ENCODE peak calls at places on chromosome 12, in seven cellular contexts. L is A549, M is PC-9, V is BJ, E is neural progenitor cell, D is choroid plexus epithelial cell, P is AG10803. J is an unnamed sample.
A peak's percentile ranks its signal among the peaks of the same experiment; 100 is the strongest.

GRCh38 chr12:72053604-72054003 is 115.0 kb downstream of the TPH2 start:
- DNase-seq in L (no peak), M (no peak), V (no peak), E (no peak), D (no peak), P (no peak), J (peak; percentile 3)

GRCh38 chr12:58750484-58750883 is 169.8 kb downstream of the LRIG3 start:
- DNase-seq in L (peak; percentile 67), M (no peak), V (peak; percentile 88), E (no peak), D (peak; percentile 87), P (peak; percentile 98), J (peak; percentile 89)

GRCh38 chr12:40031965-40032364 is 73.9 kb downstream of the SLC2A13 start:
- DNase-seq in L (no peak), M (no peak), V (no peak), E (peak; percentile 8), D (peak; percentile 21), P (no peak), J (no peak)

GRCh38 chr12:104459556-104459909 is 2.8 kb downstream of the CHST11 start:
- DNase-seq in L (no peak), M (no peak), V (no peak), E (no peak), D (no peak), P (no peak), J (no peak)

GRCh38 chr12:120438495-120439198 is 734 bp downstream of the COX6A1 start:
- DNase-seq in L (no peak), M (no peak), V (no peak), E (no peak), D (no peak), P (no peak), J (no peak)

GRCh38 chr12:101795786-101796185 is 35.0 kb downstream of the GNPTAB start:
- DNase-seq in L (no peak), M (no peak), V (no peak), E (no peak), D (no peak), P (no peak), J (no peak)

GRCh38 chr12:62190921-62191746 is 69.1 kb upstream of the USP15 start:
- DNase-seq in L (no peak), M (no peak), V (no peak), E (peak; percentile 57), D (no peak), P (no peak), J (no peak)

GRCh38 chr12:6370994-6371754 is 4.2 kb downstream of the SCNN1A start:
- DNase-seq in L (peak; percentile 99), M (peak; percentile 99), V (no peak), E (peak; percentile 81), D (peak; percentile 79), P (no peak), J (peak; percentile 45)

GRCh38 chr12:116384629-116385485 is 107.4 kb upstream of the MED13L start:
- DNase-seq in L (peak; percentile 42), M (peak; percentile 51), V (no peak), E (no peak), D (peak; percentile 43), P (peak; percentile 63), J (peak; percentile 68)

GRCh38 chr12:12441891-12442461 is 85.1 kb downstream of the BORCS5 start:
- DNase-seq in L (no peak), M (no peak), V (no peak), E (no peak), D (peak; percentile 38), P (no peak), J (peak; percentile 50)

GRCh38 chr12:125395583-125396215 is 330.5 kb downstream of the AACS start:
- DNase-seq in L (peak; percentile 6), M (no peak), V (no peak), E (no peak), D (no peak), P (no peak), J (no peak)

GRCh38 chr12:88417531-88417930 is 162.7 kb downstream of the KITLG start:
- DNase-seq in L (no peak), M (no peak), V (no peak), E (no peak), D (no peak), P (no peak), J (no peak)

GRCh38 chr12:78898416-78898815 is 33.8 kb downstream of the SYT1 start:
- DNase-seq in L (no peak), M (no peak), V (no peak), E (peak; percentile 21), D (peak; percentile 69), P (peak; percentile 29), J (peak; percentile 75)

GRCh38 chr12:96248532-96248931 is 54.4 kb downstream of the ELK3 start:
- DNase-seq in L (no peak), M (no peak), V (no peak), E (no peak), D (no peak), P (peak; percentile 45), J (no peak)

GRCh38 chr12:28780096-28780495 is 369.0 kb upstream of the FAR2 start:
- DNase-seq in L (peak; percentile 88), M (no peak), V (no peak), E (no peak), D (peak; percentile 86), P (peak; percentile 54), J (peak; percentile 65)

GRCh38 chr12:46473634-46474201 is 101.1 kb upstream of the SLC38A2 start:
- DNase-seq in L (peak; percentile 96), M (peak; percentile 91), V (peak; percentile 92), E (no peak), D (peak; percentile 95), P (peak; percentile 94), J (peak; percentile 96)

GRCh38 chr12:40534828-40535227 is 157.4 kb upstream of the CNTN1 start:
- DNase-seq in L (no peak), M (no peak), V (no peak), E (no peak), D (no peak), P (no peak), J (no peak)

GRCh38 chr12:6640497-6640896 is 4.7 kb upstream of the LPAR5 start:
- DNase-seq in L (no peak), M (no peak), V (no peak), E (no peak), D (no peak), P (no peak), J (no peak)

GRCh38 chr12:63150255-63151060 is 543 bp downstream of the AVPR1A start:
- DNase-seq in L (peak; percentile 10), M (no peak), V (no peak), E (peak; percentile 80), D (peak; percentile 2), P (no peak), J (no peak)

GRCh38 chr12:31118831-31119530 is 45.3 kb downstream of the DDX11 start:
- DNase-seq in L (peak; percentile 74), M (no peak), V (no peak), E (peak; percentile 87), D (peak; percentile 8), P (no peak), J (no peak)

GRCh38 chr12:15754233-15754632 is 35.0 kb downstream of the EPS8 start:
- DNase-seq in L (no peak), M (no peak), V (no peak), E (no peak), D (no peak), P (peak; percentile 52), J (peak; percentile 29)

DNA sequence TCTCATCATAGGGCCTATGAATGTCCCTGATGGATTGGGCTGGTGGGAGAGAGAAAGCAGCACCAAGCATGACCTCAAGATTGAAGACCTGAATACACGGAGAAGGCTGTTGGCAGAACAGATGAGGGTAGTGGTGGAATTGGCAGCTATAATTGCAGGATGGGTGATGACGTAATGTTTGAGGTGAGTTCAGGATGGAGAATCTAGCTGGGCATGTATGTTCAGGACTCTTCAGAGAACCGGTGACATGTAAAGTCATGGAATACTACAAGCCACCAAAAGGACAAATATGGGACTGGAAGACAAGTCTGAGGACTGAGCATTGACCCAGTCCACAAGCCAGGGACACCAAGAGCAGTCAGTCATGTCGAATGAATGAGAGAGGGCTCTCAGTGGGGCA is 999.8 kb upstream of the TMEM132C start:
- DNase-seq in L (no peak), M (no peak), V (no peak), E (no peak), D (no peak), P (no peak), J (no peak)
- H3K4me3 ChIP-seq in L (no peak overlapping the region), M (no peak overlapping the region), V (no peak overlapping the region), E (no peak overlapping the region), D (no peak overlapping the region), P (no peak overlapping the region), J (no peak overlapping the region)

GRCh38 chr12:123801573-123802178 is 39.6 kb downstream of the DNAH10 start:
- DNase-seq in L (peak; percentile 43), M (peak; percentile 46), V (no peak), E (no peak), D (peak; percentile 61), P (peak; percentile 43), J (peak; percentile 42)
- TF ChIP-seq CTCF in L (peak; percentile 50), M (peak; percentile 72), V (peak; percentile 52), E (peak; percentile 57), D (peak; percentile 57), P (peak; percentile 69), J (peak; percentile 44)

GRCh38 chr12:3295225-3295624 is 195.8 kb upstream of the PRMT8 start:
- DNase-seq in L (no peak), M (no peak), V (no peak), E (no peak), D (no peak), P (no peak), J (no peak)
- H3K4me3 ChIP-seq in L (no peak overlapping the region), M (no peak overlapping the region), V (no peak overlapping the region), E (no peak overlapping the region), D (no peak overlapping the region), P (no peak overlapping the region), J (no peak overlapping the region)

GRCh38 chr12:3677609-3678008 is 75.3 kb downstream of the CRACR2A start:
- DNase-seq in L (no peak), M (no peak), V (no peak), E (no peak), D (no peak), P (no peak), J (no peak)

GRCh38 chr12:3683670-3684069 is 69.2 kb downstream of the CRACR2A start:
- DNase-seq in L (no peak), M (no peak), V (no peak), E (no peak), D (peak; percentile 75), P (peak; percentile 21), J (peak; percentile 63)

GRCh38 chr12:3679831-3680230 is 73.1 kb downstream of the CRACR2A start:
- DNase-seq in L (no peak), M (no peak), V (no peak), E (no peak), D (no peak), P (no peak), J (no peak)

GRCh38 chr12:3681595-3681921 is 71.4 kb downstream of the CRACR2A start:
- DNase-seq in L (no peak), M (no peak), V (no peak), E (no peak), D (no peak), P (no peak), J (no peak)

DNA sequence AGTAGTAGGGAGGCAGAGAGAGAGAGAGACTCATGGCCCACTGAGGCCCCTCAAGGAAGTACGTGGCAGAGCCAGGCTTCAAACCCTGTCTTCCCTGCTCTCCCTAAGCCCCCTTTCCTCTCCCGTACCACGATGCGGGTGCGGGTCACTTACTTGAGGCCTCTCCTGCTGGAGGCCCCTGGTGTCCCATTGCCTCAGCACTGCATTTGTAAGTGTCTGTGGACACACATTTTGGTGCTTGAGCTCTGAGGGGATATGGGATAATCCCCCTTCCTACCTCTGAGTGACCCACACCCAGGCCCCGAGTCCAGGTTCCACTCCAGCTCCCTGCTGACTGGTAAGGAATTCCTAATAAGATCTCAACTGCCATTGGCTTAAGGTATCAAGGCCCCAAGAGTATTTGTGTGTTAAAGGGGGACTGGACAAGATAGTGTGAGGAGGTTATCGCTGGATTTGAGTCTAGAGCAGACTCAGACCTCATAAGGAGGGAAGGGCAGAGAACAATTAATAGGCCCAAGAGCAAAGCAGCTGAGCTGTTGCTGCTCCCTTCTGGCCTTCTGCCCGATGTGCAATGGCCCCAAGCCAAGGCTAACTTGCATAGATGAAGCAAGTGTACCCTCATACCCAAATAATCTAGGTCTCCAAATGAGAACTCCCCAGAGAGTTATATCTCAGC is 71.9 kb downstream of the CRACR2A start:
- DNase-seq in L (no peak), M (no peak), V (no peak), E (peak; percentile 53), D (peak; percentile 76), P (peak; percentile 8), J (peak; percentile 59)
- TF ChIP-seq CTCF in L (no peak), M (no peak), V (no peak), E (peak; percentile 53), D (peak; percentile 67), P (no peak), J (peak; percentile 26)

J was measured in fibroblast of pulmonary artery.